ENCODE peak calls at places on chromosomes 4 and X, in five cellular contexts. T is K562, X is H1, E is HepG2, D is GM12878. R is an unnamed sample. For H3K4me1, the result is how much of the 10 kb centered on the place peaks cover.

GRCh38 chr4:73213917-73214663 is 44.5 kb downstream of the ANKRD17 start:
- DNase-seq in T (no peak), X (no peak), E (no peak), D (no peak), R (no peak)

GRCh38 chr4:18319456-18319855 is 297.9 kb upstream of the LCORL start:
- DNase-seq in T (no peak), X (no peak), E (no peak), D (no peak), R (no peak)

GRCh38 chr4:18241744-18242143 is 220.2 kb upstream of the LCORL start:
- DNase-seq in T (no peak), X (no peak), E (no peak), D (no peak), R (no peak)

GRCh38 chrX:44428989-44429627 is 85.6 kb upstream of the EFHC2 start:
- DNase-seq in T (no peak), X (no peak), E (peak), D (no peak), R (no peak)

GRCh38 chr4:965766-966134 is 7.6 kb downstream of the DGKQ start:
- DNase-seq in T (no peak), X (no peak), E (no peak), D (no peak), R (no peak)

GRCh38 chr4:57405359-57405758 is 295.2 kb upstream of the IGFBP7 start:
- DNase-seq in T (no peak), X (no peak), E (no peak), D (no peak), R (no peak)

GRCh38 chr4:138643827-138644226 is 371.8 kb upstream of the NOCT start:
- DNase-seq in T (no peak), X (no peak), E (no peak), D (no peak), R (no peak)

GRCh38 chrX:119817130-119817690 is 25.8 kb upstream of the RPL39 start:
- DNase-seq in T (no peak), X (no peak), E (no peak), D (no peak), R (no peak)

GRCh38 chr4:146524663-146525062 is 2.9 kb upstream of the SLC10A7 start:
- DNase-seq in T (no peak), X (no peak), E (no peak), D (no peak), R (no peak)

GRCh38 chr4:121800638-121800960 is 524 bp upstream of the EXOSC9 start:
- DNase-seq in T (no peak), X (no peak), E (no peak), D (no peak), R (no peak)

GRCh38 chr4:125758438-125758837 is 443.7 kb downstream of the FAT4 start:
- DNase-seq in T (no peak), X (no peak), E (no peak), D (no peak), R (no peak)

GRCh38 chr4:179040259-179040658 is 1598.0 kb upstream of the AGA start:
- DNase-seq in T (no peak), X (no peak), E (no peak), D (no peak), R (peak)

GRCh38 chr4:125085-125820 is 952 bp downstream of the ZNF718 start:
- DNase-seq in T (peak), X (no peak), E (no peak), D (no peak), R (peak)

GRCh38 chr4:41288254-41288653 is 31.5 kb downstream of the UCHL1 start:
- DNase-seq in T (no peak), X (no peak), E (no peak), D (no peak), R (peak)

GRCh38 chr4:5203309-5203708 is 152.0 kb downstream of the STK32B start:
- DNase-seq in T (no peak), X (no peak), E (no peak), D (no peak), R (no peak)

GRCh38 chr4:145280541-145280940 is 100.2 kb upstream of the OTUD4 start:
- DNase-seq in T (no peak), X (no peak), E (no peak), D (no peak), R (no peak)

GRCh38 chr4:86554641-86555040 is 39.5 kb upstream of the PTPN13 start:
- DNase-seq in T (no peak), X (no peak), E (no peak), D (no peak), R (no peak)

GRCh38 chrX:101391831-101392230 is 1.0 kb downstream of the RPL36A start:
- DNase-seq in T (no peak), X (no peak), E (no peak), D (no peak), R (no peak)

GRCh38 chrX:134459683-134460004 is 321 bp upstream of the HPRT1 start:
- DNase-seq in T (no peak), X (no peak), E (peak), D (no peak), R (no peak)

GRCh38 chrX:13131511-13132137 is 87.2 kb upstream of the FAM9C start:
- DNase-seq in T (no peak), X (no peak), E (peak), D (no peak), R (peak)

GRCh38 chr4:79466621-79467020 is 58.6 kb upstream of the GK2 start:
- DNase-seq in T (no peak), X (no peak), E (no peak), D (no peak), R (no peak)

GRCh38 chr4:101707596-101707995 is 82.9 kb upstream of the BANK1 start:
- DNase-seq in T (no peak), X (no peak), E (no peak), D (no peak), R (peak)
- TF ChIP-seq CREB1 in T (no peak), X (no peak), E (no peak), D (no peak), R (no peak)

GRCh38 chrX:41335590-41336331 is 1.8 kb downstream of the DDX3X start:
- DNase-seq in T (no peak), X (no peak), E (no peak), D (no peak), R (no peak)
- H3K27ac ChIP-seq in T (peak), X (no peak), E (peak), D (peak), R (peak)

GRCh38 chrX:136194546-136194945 is 47.2 kb downstream of the FHL1 start:
- DNase-seq in T (no peak), X (no peak), E (no peak), D (no peak), R (no peak)
- H3K4me1 ChIP-seq in T (under half), X (under half), E (under half), D (under half), R (under half)

DNA sequence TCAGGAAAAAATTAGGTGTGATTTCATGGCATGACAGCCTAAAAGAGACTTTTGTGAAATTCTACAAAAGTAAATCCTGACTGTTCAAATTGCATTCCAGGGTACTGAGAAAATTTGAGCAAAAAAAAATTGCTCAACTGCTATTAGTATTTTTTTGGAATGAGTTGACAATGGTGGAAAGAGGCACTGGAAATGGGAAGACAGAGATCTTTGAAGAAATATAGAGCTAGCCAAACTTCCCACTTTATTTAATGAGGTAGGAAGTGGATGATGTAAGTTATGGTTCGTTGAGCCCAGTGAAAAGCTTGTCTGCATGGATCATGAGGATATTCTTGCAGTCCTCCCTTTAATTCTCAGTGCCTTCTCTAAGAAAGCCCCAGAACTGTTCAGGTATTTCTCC is 183.8 kb downstream of the PTTG2 start:
- DNase-seq in T (no peak), X (no peak), E (no peak), D (no peak), R (no peak)
- TF ChIP-seq CREB1 in T (no peak), X (no peak), E (no peak), D (no peak), R (no peak)

R was measured in GM23338.